ENCODE peak calls at places on chromosomes 11 and 22, in four cellular contexts. One of them, this sample, is unnamed. For H3K27me3 and H3K4me1, the result is how much of the 10 kb centered on the place peaks cover.

GRCh38 chr11:7488681-7489080 is 3.4 kb downstream of the OLFML1 start:
- DNase-seq in fibroblast of lung: no peak
- DNase-seq in prostate gland: no peak
- DNase-seq in Karpas-422: no peak
- DNase-seq in this sample: no peak

GRCh38 chr11:9172394-9172793 is 81.0 kb upstream of the SCUBE2 start:
- DNase-seq in fibroblast of lung: no peak
- DNase-seq in prostate gland: no peak
- DNase-seq in Karpas-422: no peak
- DNase-seq in this sample: no peak

GRCh38 chr11:66958956-66959274 is 732 bp upstream of the PC start:
- DNase-seq in prostate gland: no peak
- DNase-seq in fibroblast of lung: no peak
- DNase-seq in Karpas-422: no peak
- DNase-seq in this sample: no peak

GRCh38 chr11:118910309-118911112 is 15.2 kb downstream of the BCL9L start:
- DNase-seq in prostate gland: peak
- DNase-seq in Karpas-422: no peak
- DNase-seq in fibroblast of lung: peak
- DNase-seq in this sample: peak

GRCh38 chr11:46332568-46333128 is 14.6 kb upstream of the DGKZ start:
- DNase-seq in prostate gland: no peak
- DNase-seq in fibroblast of lung: no peak
- DNase-seq in Karpas-422: no peak
- DNase-seq in this sample: no peak

GRCh38 chr11:13772223-13773046 is 104.0 kb downstream of the FAR1 start:
- DNase-seq in Karpas-422: peak
- DNase-seq in prostate gland: peak
- DNase-seq in fibroblast of lung: peak
- DNase-seq in this sample: no peak

GRCh38 chr11:1864831-1865665 is 12.2 kb downstream of the LSP1 start:
- DNase-seq in fibroblast of lung: no peak
- DNase-seq in prostate gland: no peak
- DNase-seq in Karpas-422: no peak
- DNase-seq in this sample: peak

GRCh38 chr11:86035164-86035563 is 33.7 kb downstream of the PICALM start:
- DNase-seq in Karpas-422: no peak
- DNase-seq in prostate gland: no peak
- DNase-seq in fibroblast of lung: no peak
- DNase-seq in this sample: no peak

GRCh38 chr11:30853470-30853869 is 267.3 kb upstream of the MPPED2 start:
- DNase-seq in Karpas-422: no peak
- DNase-seq in prostate gland: no peak
- DNase-seq in fibroblast of lung: no peak
- DNase-seq in this sample: no peak

GRCh38 chr11:119520400-119520799 is 97.4 kb upstream of the THY1 start:
- DNase-seq in prostate gland: no peak
- DNase-seq in Karpas-422: no peak
- DNase-seq in fibroblast of lung: no peak
- DNase-seq in this sample: no peak

GRCh38 chr11:71420455-71421241 is 27.5 kb downstream of the DHCR7 start:
- DNase-seq in prostate gland: peak
- DNase-seq in Karpas-422: peak
- DNase-seq in fibroblast of lung: peak
- DNase-seq in this sample: no peak

GRCh38 chr22:29480512-29481264 is 670 bp downstream of the NEFH start:
- DNase-seq in prostate gland: no peak
- DNase-seq in fibroblast of lung: peak
- DNase-seq in Karpas-422: no peak
- DNase-seq in this sample: peak

GRCh38 chr22:36319595-36320497 is 66.9 kb downstream of the APOL1 start:
- DNase-seq in Karpas-422: no peak
- DNase-seq in fibroblast of lung: no peak
- DNase-seq in prostate gland: no peak
- DNase-seq in this sample: no peak

GRCh38 chr11:58318532-58318931 is 40.3 kb downstream of the OR5B17 start:
- DNase-seq in Karpas-422: no peak
- DNase-seq in prostate gland: no peak
- DNase-seq in fibroblast of lung: no peak
- DNase-seq in this sample: no peak

GRCh38 chr22:26648011-26648497 is 9.3 kb upstream of the MIAT start:
- DNase-seq in fibroblast of lung: no peak
- DNase-seq in prostate gland: no peak
- DNase-seq in Karpas-422: no peak
- DNase-seq in this sample: no peak

GRCh38 chr11:113627297-113627696 is 78.8 kb downstream of the TMPRSS5 start:
- DNase-seq in prostate gland: no peak
- DNase-seq in fibroblast of lung: no peak
- DNase-seq in Karpas-422: no peak
- DNase-seq in this sample: no peak

GRCh38 chr22:46728470-46728869 is 9.6 kb downstream of the CERK start:
- DNase-seq in prostate gland: no peak
- DNase-seq in fibroblast of lung: no peak
- DNase-seq in Karpas-422: no peak
- DNase-seq in this sample: no peak

GRCh38 chr22:39543095-39543494 is 10.5 kb upstream of the RPS19BP1 start:
- DNase-seq in Karpas-422: peak
- DNase-seq in prostate gland: no peak
- DNase-seq in fibroblast of lung: no peak
- DNase-seq in this sample: no peak

GRCh38 chr11:108958446-108959123 is 293.7 kb downstream of the DDX10 start:
- DNase-seq in fibroblast of lung: peak
- DNase-seq in Karpas-422: no peak
- DNase-seq in prostate gland: no peak
- DNase-seq in this sample: no peak

GRCh38 chr11:130806746-130807145 is 109.5 kb downstream of the SNX19 start:
- DNase-seq in fibroblast of lung: no peak
- DNase-seq in Karpas-422: peak
- DNase-seq in prostate gland: no peak
- DNase-seq in this sample: no peak

GRCh38 chr11:65208785-65209710 is 27.3 kb downstream of the CAPN1 start:
- DNase-seq in Karpas-422: peak
- DNase-seq in prostate gland: no peak
- DNase-seq in fibroblast of lung: no peak
- DNase-seq in this sample: no peak

GRCh38 chr11:16028406-16028805 is 327.9 kb downstream of the SOX6 start:
- DNase-seq in fibroblast of lung: peak
- DNase-seq in prostate gland: no peak
- DNase-seq in Karpas-422: no peak
- DNase-seq in this sample: no peak

GRCh38 chr22:36374603-36375024 is 13.2 kb downstream of the MYH9 start:
- DNase-seq in fibroblast of lung: peak
- DNase-seq in Karpas-422: no peak
- DNase-seq in prostate gland: no peak
- DNase-seq in this sample: no peak

GRCh38 chr11:66410191-66410590 is 10.6 kb upstream of the NPAS4 start:
- DNase-seq in Karpas-422: peak
- DNase-seq in fibroblast of lung: no peak
- DNase-seq in prostate gland: no peak
- DNase-seq in this sample: no peak

GRCh38 chr11:99446400-99446799 is 425.7 kb downstream of the CNTN5 start:
- DNase-seq in Karpas-422: no peak
- DNase-seq in prostate gland: no peak
- DNase-seq in fibroblast of lung: no peak
- DNase-seq in this sample: no peak

GRCh38 chr11:130435671-130436070 is 7.3 kb upstream of the ADAMTS8 start:
- DNase-seq in Karpas-422: no peak
- DNase-seq in fibroblast of lung: peak
- DNase-seq in prostate gland: peak
- DNase-seq in this sample: no peak

GRCh38 chr11:8242480-8243280 is 21.0 kb downstream of the LMO1 start:
- DNase-seq in fibroblast of lung: no peak
- DNase-seq in Karpas-422: no peak
- DNase-seq in prostate gland: no peak
- DNase-seq in this sample: no peak

GRCh38 chr22:36911887-36912661 is 1.4 kb upstream of the CSF2RB start:
- DNase-seq in fibroblast of lung: peak
- DNase-seq in prostate gland: no peak
- DNase-seq in Karpas-422: no peak
- DNase-seq in this sample: no peak

GRCh38 chr11:116312560-116313340 is 460.0 kb downstream of the BUD13 start:
- DNase-seq in prostate gland: peak
- DNase-seq in Karpas-422: no peak
- DNase-seq in fibroblast of lung: peak
- DNase-seq in this sample: peak

GRCh38 chr11:108929241-108929640 is 264.4 kb downstream of the DDX10 start:
- DNase-seq in fibroblast of lung: peak
- DNase-seq in prostate gland: no peak
- DNase-seq in Karpas-422: no peak
- DNase-seq in this sample: no peak

GRCh38 chr11:114218508-114218907 is 77.7 kb upstream of the NNMT start:
- DNase-seq in fibroblast of lung: no peak
- DNase-seq in prostate gland: no peak
- DNase-seq in Karpas-422: no peak
- DNase-seq in this sample: no peak

GRCh38 chr11:14411818-14412217 is 52.8 kb upstream of the RRAS2 start:
- DNase-seq in Karpas-422: no peak
- DNase-seq in prostate gland: no peak
- DNase-seq in fibroblast of lung: peak
- DNase-seq in this sample: peak

GRCh38 chr22:35103756-35104155 is 37.8 kb downstream of the ISX start:
- DNase-seq in fibroblast of lung: no peak
- DNase-seq in prostate gland: no peak
- DNase-seq in Karpas-422: no peak
- DNase-seq in this sample: no peak

GRCh38 chr11:57668467-57668890 is 565 bp downstream of the ZDHHC5 start:
- DNase-seq in fibroblast of lung: no peak
- DNase-seq in prostate gland: no peak
- DNase-seq in Karpas-422: peak
- DNase-seq in this sample: no peak

DNA sequence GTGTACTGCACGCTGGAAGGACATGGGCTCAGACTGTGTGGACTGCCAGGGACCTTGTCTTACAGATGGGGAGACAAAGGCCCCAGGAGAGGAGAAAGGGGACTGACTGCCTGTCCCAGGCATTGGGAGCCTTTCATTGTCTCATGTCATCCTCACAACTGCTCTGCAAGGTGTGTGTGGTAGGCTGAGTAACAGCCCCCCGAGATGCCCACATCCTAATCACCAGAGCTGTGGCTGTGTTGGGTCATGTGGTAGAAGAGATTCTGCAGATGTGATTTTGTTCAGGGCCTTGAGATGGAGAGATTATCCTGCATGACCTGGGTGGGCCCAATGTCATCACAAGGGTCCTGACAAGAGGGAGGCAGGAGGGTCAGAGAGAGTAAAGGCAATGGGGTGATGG is 39.1 kb downstream of the ARRB1 start:
- DNase-seq in fibroblast of lung: no peak
- DNase-seq in Karpas-422: no peak
- DNase-seq in prostate gland: no peak
- DNase-seq in this sample: no peak
- H3K27me3 ChIP-seq in fibroblast of lung: under half
- H3K27me3 ChIP-seq in Karpas-422: under half
- H3K27me3 ChIP-seq in prostate gland: under half
- H3K27me3 ChIP-seq in this sample: under half

DNA sequence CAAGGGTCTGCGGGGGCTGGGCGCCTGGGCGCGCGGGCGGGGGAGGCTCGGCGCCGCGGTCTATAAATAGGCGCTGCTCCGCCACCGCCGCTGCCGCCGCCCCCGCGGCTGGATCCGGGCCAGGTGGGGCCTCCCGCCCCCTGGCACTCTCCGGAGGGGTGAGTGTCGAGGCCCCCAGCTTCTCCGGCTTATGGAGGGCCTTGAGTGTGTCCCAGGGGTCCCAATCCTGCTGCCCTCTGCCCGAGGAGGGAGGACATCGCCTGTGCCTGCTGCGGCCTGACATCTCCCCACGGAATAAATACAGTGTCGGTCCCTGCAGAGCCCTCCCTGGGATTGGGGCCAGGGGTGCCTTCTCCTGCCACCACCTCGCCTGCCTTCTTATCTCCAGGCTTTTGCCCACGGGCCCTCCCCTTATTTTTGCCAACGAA is 4.3 kb upstream of the GP1BB start:
- DNase-seq in prostate gland: no peak
- DNase-seq in Karpas-422: no peak
- DNase-seq in fibroblast of lung: no peak
- DNase-seq in this sample: peak
- H3K4me1 ChIP-seq in prostate gland: under half
- H3K4me1 ChIP-seq in Karpas-422: under half
- H3K4me1 ChIP-seq in fibroblast of lung: under half
- H3K4me1 ChIP-seq in this sample: half or more

GRCh38 chr22:49936018-49936972 is 17.9 kb downstream of the CRELD2 start:
- DNase-seq in prostate gland: peak
- DNase-seq in fibroblast of lung: peak
- DNase-seq in Karpas-422: peak
- DNase-seq in this sample: peak

GRCh38 chr22:49936973-49937757 is 18.7 kb downstream of the CRELD2 start:
- DNase-seq in prostate gland: no peak
- DNase-seq in Karpas-422: no peak
- DNase-seq in fibroblast of lung: peak
- DNase-seq in this sample: peak

GRCh38 chr22:49934891-49935557 is 16.6 kb downstream of the CRELD2 start:
- DNase-seq in Karpas-422: peak
- DNase-seq in prostate gland: peak
- DNase-seq in fibroblast of lung: peak
- DNase-seq in this sample: peak

GRCh38 chr22:49934144-49934890 is 15.9 kb downstream of the CRELD2 start:
- DNase-seq in prostate gland: peak
- DNase-seq in Karpas-422: no peak
- DNase-seq in fibroblast of lung: peak
- DNase-seq in this sample: peak

DNA sequence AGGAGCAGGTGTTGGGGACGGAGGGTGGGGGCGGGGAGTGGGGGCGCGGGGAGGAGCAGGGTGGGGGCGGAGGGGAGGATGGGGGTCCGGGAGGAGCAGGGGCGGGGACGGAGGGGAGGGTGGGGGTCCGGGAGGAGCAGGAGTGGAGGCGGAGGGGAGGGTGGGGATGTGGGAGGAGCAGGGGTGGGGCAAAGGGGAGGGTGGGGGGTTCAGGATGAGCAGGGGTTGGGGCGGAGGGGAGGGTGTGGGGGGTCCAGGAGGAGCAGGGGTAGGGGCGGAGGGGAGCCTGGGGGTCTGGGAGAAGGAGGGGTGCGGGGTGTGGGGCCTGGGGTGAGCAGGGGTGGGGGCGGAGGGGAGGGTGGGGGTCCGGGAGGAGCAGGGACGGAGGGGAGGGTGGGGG is 17.1 kb downstream of the CRELD2 start:
- DNase-seq in prostate gland: no peak
- DNase-seq in fibroblast of lung: no peak
- DNase-seq in Karpas-422: no peak
- DNase-seq in this sample: no peak
- H3K27ac ChIP-seq in prostate gland: peak
- H3K27ac ChIP-seq in fibroblast of lung: no peak
- H3K27ac ChIP-seq in Karpas-422: no peak
- H3K27ac ChIP-seq in this sample: peak

GRCh38 chr11:117644403-117645155 is 152.4 kb downstream of the DSCAML1 start:
- DNase-seq in fibroblast of lung: no peak
- DNase-seq in prostate gland: no peak
- DNase-seq in Karpas-422: no peak
- DNase-seq in this sample: no peak

GRCh38 chr11:117647872-117648271 is 149.1 kb downstream of the DSCAML1 start:
- DNase-seq in fibroblast of lung: no peak
- DNase-seq in prostate gland: no peak
- DNase-seq in Karpas-422: no peak
- DNase-seq in this sample: no peak

GRCh38 chr11:117649656-117650055 is 147.4 kb downstream of the DSCAML1 start:
- DNase-seq in fibroblast of lung: no peak
- DNase-seq in prostate gland: no peak
- DNase-seq in Karpas-422: no peak
- DNase-seq in this sample: no peak

GRCh38 chr11:117643606-117644300 is 153.3 kb downstream of the DSCAML1 start:
- DNase-seq in Karpas-422: no peak
- DNase-seq in fibroblast of lung: no peak
- DNase-seq in prostate gland: no peak
- DNase-seq in this sample: no peak

GRCh38 chr11:117646419-117646818 is 150.6 kb downstream of the DSCAML1 start:
- DNase-seq in prostate gland: no peak
- DNase-seq in fibroblast of lung: no peak
- DNase-seq in Karpas-422: no peak
- DNase-seq in this sample: no peak
- H3K27me3 ChIP-seq in prostate gland: under half
- H3K27me3 ChIP-seq in fibroblast of lung: under half
- H3K27me3 ChIP-seq in Karpas-422: under half
- H3K27me3 ChIP-seq in this sample: under half

This sample was measured in left ventricle myocardium inferior.